ENCODE peak calls at places on chromosome 2, in nine cellular contexts. L is small intestine; K is HepG2; Z is OCI-LY7; A is suprapubic skin; R is tibial artery; W is Peyer's patch; F is brain microvascular endothelial cell; G is effector memory CD4-positive, alpha-beta T cell. P is an unnamed sample.

GRCh38 chr2:239322414-239323086 is 78.3 kb downstream of the HDAC4 start:
- DNase-seq in L (peak; percentile 89), K (no peak), Z (no peak), A (peak; percentile 70), R (peak; percentile 64), W (peak; percentile 14), F (peak; percentile 45), G (no peak), P (no peak)

GRCh38 chr2:201357216-201357615 is at the start of gene FLACC1:
- DNase-seq in L (peak; percentile 56), K (peak; percentile 56), Z (peak; percentile 9), A (no peak), R (no peak), W (no peak), F (peak; percentile 84), G (no peak), P (no peak)

GRCh38 chr2:222452422-222452950 is 28.1 kb downstream of the SGPP2 start:
- DNase-seq in L (no peak), K (no peak), Z (no peak), A (no peak), R (no peak), W (no peak), F (no peak), G (no peak), P (peak; percentile 79)

GRCh38 chr2:167177196-167177595 is 288.9 kb downstream of the XIRP2 start:
- DNase-seq in L (no peak), K (no peak), Z (no peak), A (no peak), R (no peak), W (no peak), F (no peak), G (no peak), P (no peak)

GRCh38 chr2:16663121-16663905 is 2.3 kb downstream of the CYRIA start:
- DNase-seq in L (no peak), K (no peak), Z (peak; percentile 61), A (no peak), R (no peak), W (no peak), F (no peak), G (no peak), P (no peak)

GRCh38 chr2:47313728-47314127 is 89.2 kb upstream of the MSH2 start:
- DNase-seq in L (no peak), K (no peak), Z (no peak), A (no peak), R (no peak), W (no peak), F (no peak), G (no peak), P (no peak)

GRCh38 chr2:170176212-170176611 is 1.7 kb upstream of the MYO3B start:
- DNase-seq in L (no peak), K (no peak), Z (no peak), A (no peak), R (no peak), W (no peak), F (no peak), G (no peak), P (no peak)

GRCh38 chr2:73028841-73029240 is 42.7 kb downstream of the SFXN5 start:
- DNase-seq in L (no peak), K (no peak), Z (no peak), A (no peak), R (no peak), W (no peak), F (peak; percentile 15), G (no peak), P (no peak)

GRCh38 chr2:129619471-129619870 is 360.0 kb upstream of the RAB6C start:
- DNase-seq in L (peak; percentile 8), K (no peak), Z (no peak), A (no peak), R (no peak), W (no peak), F (no peak), G (no peak), P (no peak)

GRCh38 chr2:181553244-181553643 is 96.1 kb downstream of the ITGA4 start:
- DNase-seq in L (no peak), K (no peak), Z (no peak), A (no peak), R (no peak), W (no peak), F (no peak), G (no peak), P (no peak)

GRCh38 chr2:231222318-231223000 is 24.0 kb downstream of the ARMC9 start:
- DNase-seq in L (no peak), K (no peak), Z (no peak), A (no peak), R (peak; percentile 57), W (no peak), F (peak; percentile 68), G (no peak), P (no peak)

GRCh38 chr2:42815725-42816124 is 23.3 kb upstream of the HAAO start:
- DNase-seq in L (no peak), K (no peak), Z (no peak), A (no peak), R (no peak), W (no peak), F (no peak), G (no peak), P (no peak)

GRCh38 chr2:126856403-126856802 is 42.3 kb upstream of the TEX51 start:
- DNase-seq in L (no peak), K (no peak), Z (no peak), A (no peak), R (no peak), W (no peak), F (no peak), G (no peak), P (peak; percentile 54)

GRCh38 chr2:3806730-3807129 is 103.4 kb downstream of the DCDC2C start:
- DNase-seq in L (no peak), K (no peak), Z (no peak), A (no peak), R (no peak), W (no peak), F (no peak), G (no peak), P (no peak)

GRCh38 chr2:214750529-214750928 is 59.0 kb downstream of the BARD1 start:
- DNase-seq in L (no peak), K (no peak), Z (no peak), A (no peak), R (no peak), W (no peak), F (no peak), G (no peak), P (no peak)

GRCh38 chr2:213238753-213239591 is 45.3 kb upstream of the SPAG16 start:
- DNase-seq in L (no peak), K (peak; percentile 97), Z (no peak), A (no peak), R (no peak), W (no peak), F (peak; percentile 85), G (no peak), P (no peak)
- H3K4me3 ChIP-seq in L (no peak overlapping the region), K (no peak overlapping the region), Z (no peak overlapping the region), A (no peak overlapping the region), R (peak overlapping the region; percentile 23), W (no peak overlapping the region), F (no peak overlapping the region), G (no peak overlapping the region), P (no peak overlapping the region)

GRCh38 chr2:128004509-128004908 is 23.4 kb downstream of the SAP130 start:
- DNase-seq in L (no peak), K (no peak), Z (no peak), A (no peak), R (no peak), W (no peak), F (no peak), G (no peak), P (no peak)
- H3K27ac ChIP-seq in L (no peak overlapping the region), K (no peak overlapping the region), Z (no peak overlapping the region), A (no peak overlapping the region), R (no peak overlapping the region), W (no peak overlapping the region), F (no peak overlapping the region), G (no peak overlapping the region), P (no peak overlapping the region)

GRCh38 chr2:121242976-121243375 is 42.0 kb downstream of the TFCP2L1 start:
- DNase-seq in L (no peak), K (no peak), Z (no peak), A (no peak), R (no peak), W (no peak), F (no peak), G (no peak), P (no peak)

GRCh38 chr2:121240436-121240835 is 44.6 kb downstream of the TFCP2L1 start:
- DNase-seq in L (no peak), K (no peak), Z (no peak), A (no peak), R (no peak), W (no peak), F (no peak), G (no peak), P (no peak)

GRCh38 chr2:121241466-121241865 is 43.5 kb downstream of the TFCP2L1 start:
- DNase-seq in L (no peak), K (no peak), Z (no peak), A (no peak), R (no peak), W (no peak), F (no peak), G (no peak), P (no peak)

GRCh38 chr2:121243821-121244460 is 41.1 kb downstream of the TFCP2L1 start:
- DNase-seq in L (no peak), K (no peak), Z (no peak), A (no peak), R (peak; percentile 54), W (no peak), F (no peak), G (no peak), P (no peak)

DNA sequence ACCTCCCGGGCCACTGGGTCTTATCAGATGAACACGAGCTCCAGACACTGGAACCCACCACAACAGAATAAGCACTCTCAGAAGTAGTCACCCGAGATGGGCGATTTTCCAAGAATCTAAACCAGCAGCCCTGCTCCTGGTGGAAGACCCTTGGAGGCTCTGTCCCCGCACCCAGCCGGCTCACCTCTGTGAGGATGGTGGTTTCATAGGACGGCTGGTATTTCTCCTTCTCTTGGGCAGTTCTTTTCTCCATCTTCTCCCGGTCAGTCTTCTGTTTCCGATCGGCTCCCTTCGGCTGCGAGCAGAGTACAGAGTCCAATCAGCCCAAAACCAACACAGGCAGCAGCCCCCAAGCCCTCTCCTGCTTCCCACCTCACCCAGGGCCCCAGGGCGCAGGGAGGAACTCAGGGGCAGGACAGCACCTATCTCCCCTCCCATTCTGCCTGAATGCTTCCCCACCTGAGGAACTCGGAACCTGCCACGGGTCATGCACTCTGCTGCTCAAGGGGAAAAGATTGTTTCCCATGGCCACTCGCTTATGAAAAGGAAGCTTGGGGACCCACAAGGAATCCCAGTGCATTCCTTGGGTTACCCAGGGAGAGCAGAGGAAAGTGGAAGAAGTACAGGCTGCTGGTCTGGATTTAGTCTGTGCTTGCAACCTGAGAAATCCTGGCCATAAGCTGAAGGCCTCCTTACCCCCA is 42.7 kb downstream of the TFCP2L1 start:
- DNase-seq in L (no peak), K (no peak), Z (no peak), A (no peak), R (peak; percentile 38), W (no peak), F (no peak), G (no peak), P (no peak)
- H3K4me3 ChIP-seq in L (no peak overlapping the region), K (no peak overlapping the region), Z (no peak overlapping the region), A (no peak overlapping the region), R (no peak overlapping the region), W (no peak overlapping the region), F (no peak overlapping the region), G (no peak overlapping the region), P (no peak overlapping the region)

DNA sequence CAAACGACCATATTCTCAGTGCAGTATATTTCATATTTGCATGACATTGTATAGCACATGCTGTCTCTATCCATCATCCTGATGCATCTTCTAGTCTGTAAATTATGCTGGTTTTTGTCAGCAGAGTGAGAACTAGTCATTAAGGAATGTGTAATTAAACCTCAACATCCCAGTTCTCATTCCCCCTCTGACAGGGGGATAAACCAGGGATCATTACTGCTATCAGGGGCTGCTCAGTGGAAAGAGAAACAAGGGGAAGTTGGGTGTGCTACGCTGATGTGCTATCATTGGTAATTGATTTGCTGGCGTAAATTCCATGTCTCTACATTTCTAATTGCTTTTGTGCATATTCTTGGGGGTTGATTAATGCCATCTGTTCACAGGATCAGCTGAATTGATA is 7.7 kb downstream of the CNTNAP5 start:
- DNase-seq in L (no peak), K (no peak), Z (no peak), A (no peak), R (no peak), W (no peak), F (no peak), G (no peak), P (no peak)
- H3K27ac ChIP-seq in L (no peak overlapping the region), K (no peak overlapping the region), Z (no peak overlapping the region), A (no peak overlapping the region), R (no peak overlapping the region), W (no peak overlapping the region), F (no peak overlapping the region), G (no peak overlapping the region), P (no peak overlapping the region)